ENCODE peak calls at places on chromosome 1, in five cellular contexts. Z is upper lobe of right lung, R is progenitor cell of endocrine pancreas, N is astrocyte of the hippocampus, A is tibial artery. W is an unnamed sample.

GRCh38 chr1:211684791-211685190 is 9.4 kb upstream of the NEK2 start:
- DNase-seq in Z (no peak), R (no peak), N (no peak), A (no peak), W (no peak)

GRCh38 chr1:226135059-226135651 is 51.4 kb downstream of the ACBD3 start:
- DNase-seq in Z (peak), R (no peak), N (peak), A (no peak), W (no peak)

GRCh38 chr1:7401814-7402547 is 369.1 kb upstream of the VAMP3 start:
- DNase-seq in Z (no peak), R (peak), N (peak), A (peak), W (no peak)

GRCh38 chr1:36366091-36366661 is 19.5 kb downstream of the STK40 start:
- DNase-seq in Z (no peak), R (no peak), N (peak), A (no peak), W (no peak)

GRCh38 chr1:66519988-66520387 is 14.0 kb upstream of the SGIP1 start:
- DNase-seq in Z (no peak), R (no peak), N (no peak), A (no peak), W (no peak)

GRCh38 chr1:197868751-197869501 is 33.5 kb upstream of the C1orf53 start:
- DNase-seq in Z (no peak), R (no peak), N (peak), A (no peak), W (peak)

GRCh38 chr1:205927247-205927646 is 16.0 kb downstream of the SLC26A9 start:
- DNase-seq in Z (no peak), R (no peak), N (no peak), A (no peak), W (no peak)

GRCh38 chr1:101005871-101006270 is 19.7 kb downstream of the DPH5 start:
- DNase-seq in Z (no peak), R (no peak), N (no peak), A (no peak), W (no peak)

GRCh38 chr1:237146247-237146646 is 104.3 kb downstream of the RYR2 start:
- DNase-seq in Z (no peak), R (no peak), N (no peak), A (no peak), W (no peak)